ENCODE peak calls at places on chromosomes 16 and 17, in six cellular contexts. H is skeletal muscle cell, I is uterus, F is HFF-Myc, Q is EL, M is bronchial epithelial cell. P is an unnamed sample.

GRCh38 chr17:30600830-30601494 is 123.8 kb downstream of the GOSR1 start:
- DNase-seq in H (no peak), I (no peak), F (no peak), Q (peak; percentile 36), M (peak; percentile 37), P (peak; percentile 57)

GRCh38 chr17:67187927-67188326 is 57.1 kb downstream of the HELZ start:
- DNase-seq in H (no peak), I (no peak), F (no peak), Q (no peak), M (no peak), P (no peak)

GRCh38 chr17:69501591-69502468 is 87.3 kb downstream of the MAP2K6 start:
- DNase-seq in H (no peak), I (peak; percentile 20), F (peak; percentile 67), Q (peak; percentile 20), M (peak; percentile 53), P (peak; percentile 13)

GRCh38 chr16:31695667-31696066 is 168.0 kb downstream of the AHSP start:
- DNase-seq in H (no peak), I (no peak), F (no peak), Q (no peak), M (no peak), P (peak; percentile 48)

GRCh38 chr17:37774508-37774907 is 29.6 kb upstream of the HNF1B start:
- DNase-seq in H (no peak), I (no peak), F (no peak), Q (no peak), M (no peak), P (peak; percentile 21)

GRCh38 chr16:30369091-30369937 is 980 bp downstream of the TBC1D10B start:
- DNase-seq in H (no peak), I (no peak), F (no peak), Q (peak; percentile 21), M (no peak), P (peak; percentile 33)

GRCh38 chr16:49281843-49282642 is 405 bp upstream of the CBLN1 start:
- DNase-seq in H (no peak), I (peak; percentile 47), F (peak; percentile 21), Q (peak; percentile 20), M (peak; percentile 46), P (no peak)

GRCh38 chr16:68234188-68235104 is 1.5 kb downstream of the ESRP2 start:
- DNase-seq in H (no peak), I (peak; percentile 18), F (peak; percentile 44), Q (no peak), M (peak; percentile 79), P (peak; percentile 38)

GRCh38 chr17:36027776-36028175 is 10.0 kb upstream of the CCL23 start:
- DNase-seq in H (no peak), I (no peak), F (no peak), Q (no peak), M (no peak), P (no peak)

GRCh38 chr17:6496636-6497441 is 52.6 kb downstream of the PIMREG start:
- DNase-seq in H (no peak), I (no peak), F (no peak), Q (no peak), M (no peak), P (no peak)

GRCh38 chr17:76382305-76382802 is 2.1 kb upstream of the SPHK1 start:
- DNase-seq in H (no peak), I (no peak), F (no peak), Q (peak; percentile 81), M (peak; percentile 49), P (no peak)

GRCh38 chr16:20072524-20073202 is 1.0 kb downstream of the GPR139 start:
- DNase-seq in H (no peak), I (no peak), F (no peak), Q (no peak), M (no peak), P (no peak)

GRCh38 chr17:73703216-73703615 is 59.0 kb upstream of the SDK2 start:
- DNase-seq in H (no peak), I (no peak), F (no peak), Q (no peak), M (no peak), P (no peak)

GRCh38 chr17:27545562-27546229 is 85.3 kb upstream of the LGALS9 start:
- DNase-seq in H (peak; percentile 45), I (no peak), F (no peak), Q (no peak), M (no peak), P (no peak)

GRCh38 chr17:18224428-18225120 is 861 bp upstream of the LLGL1 start:
- DNase-seq in H (no peak), I (peak; percentile 67), F (no peak), Q (peak; percentile 63), M (no peak), P (no peak)

GRCh38 chr17:74712756-74713155 is at the start of gene CD300LF:
- DNase-seq in H (no peak), I (no peak), F (no peak), Q (no peak), M (no peak), P (no peak)

GRCh38 chr17:82775033-82775823 is 23.4 kb downstream of the TBCD start:
- DNase-seq in H (no peak), I (peak; percentile 70), F (no peak), Q (peak; percentile 20), M (peak; percentile 39), P (no peak)

GRCh38 chr17:71438631-71439146 is 682.1 kb upstream of the SOX9 start:
- DNase-seq in H (peak; percentile 90), I (no peak), F (peak; percentile 86), Q (peak; percentile 98), M (peak; percentile 99), P (no peak)

GRCh38 chr17:37358098-37358829 is 17.5 kb upstream of the C17orf78 start:
- DNase-seq in H (peak; percentile 33), I (peak; percentile 47), F (no peak), Q (peak; percentile 66), M (peak; percentile 29), P (peak; percentile 71)

GRCh38 chr17:79017546-79017945 is 6.4 kb upstream of the C1QTNF1 start:
- DNase-seq in H (no peak), I (no peak), F (no peak), Q (no peak), M (no peak), P (no peak)

GRCh38 chr16:88524274-88524972 is 45.8 kb upstream of the ZC3H18 start:
- DNase-seq in H (no peak), I (no peak), F (no peak), Q (no peak), M (no peak), P (no peak)